ENCODE peak calls at places on chromosomes 13 and 19, in seven cellular contexts. One of them, this sample, is unnamed.

GRCh38 chr19:8045872-8046568 is 6.5 kb upstream of the CCL25 start:
- DNase-seq in mammary epithelial cell: no peak
- DNase-seq in hepatocyte: no peak
- DNase-seq in brain microvascular endothelial cell: no peak
- DNase-seq in breast epithelium: no peak
- DNase-seq in osteoblast: peak; percentile 51
- DNase-seq in aorta: no peak
- DNase-seq in this sample: no peak

GRCh38 chr19:50288954-50289353 is 40.2 kb downstream of the KCNC3 start:
- DNase-seq in mammary epithelial cell: no peak
- DNase-seq in breast epithelium: no peak
- DNase-seq in osteoblast: no peak
- DNase-seq in hepatocyte: no peak
- DNase-seq in brain microvascular endothelial cell: no peak
- DNase-seq in aorta: no peak
- DNase-seq in this sample: no peak

GRCh38 chr19:41029524-41030432 is 38.7 kb downstream of the CYP2B6 start:
- DNase-seq in mammary epithelial cell: no peak
- DNase-seq in brain microvascular endothelial cell: no peak
- DNase-seq in aorta: no peak
- DNase-seq in hepatocyte: no peak
- DNase-seq in osteoblast: no peak
- DNase-seq in breast epithelium: no peak
- DNase-seq in this sample: no peak

GRCh38 chr13:104015646-104016396 is 949.6 kb upstream of the SLC10A2 start:
- DNase-seq in breast epithelium: no peak
- DNase-seq in brain microvascular endothelial cell: peak; percentile 94
- DNase-seq in mammary epithelial cell: no peak
- DNase-seq in aorta: no peak
- DNase-seq in osteoblast: no peak
- DNase-seq in hepatocyte: no peak
- DNase-seq in this sample: no peak

GRCh38 chr19:35251456-35251855 is 2.7 kb downstream of the LSR start:
- DNase-seq in mammary epithelial cell: no peak
- DNase-seq in hepatocyte: no peak
- DNase-seq in osteoblast: no peak
- DNase-seq in aorta: no peak
- DNase-seq in breast epithelium: no peak
- DNase-seq in brain microvascular endothelial cell: no peak
- DNase-seq in this sample: peak; percentile 13

GRCh38 chr19:15452111-15453047 is 2.6 kb upstream of the WIZ start:
- DNase-seq in hepatocyte: peak; percentile 86
- DNase-seq in breast epithelium: peak; percentile 90
- DNase-seq in aorta: peak; percentile 94
- DNase-seq in osteoblast: peak; percentile 100
- DNase-seq in brain microvascular endothelial cell: peak; percentile 79
- DNase-seq in mammary epithelial cell: peak; percentile 30
- DNase-seq in this sample: peak; percentile 86

GRCh38 chr13:77465595-77466195 is 69.8 kb upstream of the SCEL start:
- DNase-seq in breast epithelium: no peak
- DNase-seq in aorta: no peak
- DNase-seq in brain microvascular endothelial cell: no peak
- DNase-seq in osteoblast: no peak
- DNase-seq in hepatocyte: no peak
- DNase-seq in mammary epithelial cell: no peak
- DNase-seq in this sample: no peak

GRCh38 chr19:36819130-36819630 is 19.0 kb downstream of the ZNF790 start:
- DNase-seq in osteoblast: no peak
- DNase-seq in hepatocyte: no peak
- DNase-seq in mammary epithelial cell: no peak
- DNase-seq in aorta: no peak
- DNase-seq in brain microvascular endothelial cell: no peak
- DNase-seq in breast epithelium: no peak
- DNase-seq in this sample: no peak

GRCh38 chr19:38837656-38838121 is 6.1 kb upstream of the ECH1 start:
- DNase-seq in hepatocyte: peak; percentile 78
- DNase-seq in breast epithelium: no peak
- DNase-seq in osteoblast: peak; percentile 5
- DNase-seq in mammary epithelial cell: peak; percentile 90
- DNase-seq in brain microvascular endothelial cell: no peak
- DNase-seq in aorta: no peak
- DNase-seq in this sample: no peak

GRCh38 chr13:79401259-79402071 is 4.6 kb downstream of the RBM26 start:
- DNase-seq in mammary epithelial cell: no peak
- DNase-seq in osteoblast: no peak
- DNase-seq in hepatocyte: no peak
- DNase-seq in breast epithelium: no peak
- DNase-seq in aorta: no peak
- DNase-seq in brain microvascular endothelial cell: no peak
- DNase-seq in this sample: no peak

GRCh38 chr19:48660854-48661731 is 11.7 kb downstream of the NTN5 start:
- DNase-seq in osteoblast: peak; percentile 99
- DNase-seq in hepatocyte: peak; percentile 71
- DNase-seq in aorta: peak; percentile 93
- DNase-seq in mammary epithelial cell: peak; percentile 83
- DNase-seq in breast epithelium: no peak
- DNase-seq in brain microvascular endothelial cell: peak; percentile 88
- DNase-seq in this sample: peak; percentile 80

GRCh38 chr19:35228177-35228930 is at the start of gene FAM187B:
- DNase-seq in osteoblast: no peak
- DNase-seq in hepatocyte: no peak
- DNase-seq in brain microvascular endothelial cell: no peak
- DNase-seq in mammary epithelial cell: no peak
- DNase-seq in aorta: no peak
- DNase-seq in breast epithelium: no peak
- DNase-seq in this sample: no peak

GRCh38 chr19:14614099-14614412 is 31.2 kb downstream of the CLEC17A start:
- DNase-seq in hepatocyte: no peak
- DNase-seq in brain microvascular endothelial cell: no peak
- DNase-seq in aorta: no peak
- DNase-seq in osteoblast: no peak
- DNase-seq in mammary epithelial cell: no peak
- DNase-seq in breast epithelium: no peak
- DNase-seq in this sample: no peak

GRCh38 chr19:11125994-11126685 is 29.4 kb downstream of the SPC24 start:
- DNase-seq in aorta: peak; percentile 91
- DNase-seq in mammary epithelial cell: no peak
- DNase-seq in osteoblast: peak; percentile 86
- DNase-seq in breast epithelium: peak; percentile 88
- DNase-seq in brain microvascular endothelial cell: peak; percentile 49
- DNase-seq in hepatocyte: peak; percentile 86
- DNase-seq in this sample: peak; percentile 79

GRCh38 chr19:17421942-17422341 is 2.1 kb downstream of the MVB12A start:
- DNase-seq in hepatocyte: no peak
- DNase-seq in osteoblast: peak; percentile 54
- DNase-seq in brain microvascular endothelial cell: no peak
- DNase-seq in mammary epithelial cell: no peak
- DNase-seq in breast epithelium: no peak
- DNase-seq in aorta: no peak
- DNase-seq in this sample: no peak

GRCh38 chr19:17419154-17419490 is 725 bp upstream of the MVB12A start:
- DNase-seq in aorta: no peak
- DNase-seq in breast epithelium: no peak
- DNase-seq in hepatocyte: no peak
- DNase-seq in osteoblast: peak; percentile 57
- DNase-seq in mammary epithelial cell: peak; percentile 25
- DNase-seq in brain microvascular endothelial cell: no peak
- DNase-seq in this sample: no peak

GRCh38 chr19:17419491-17420266 is at the start of gene MVB12A:
- DNase-seq in osteoblast: peak; percentile 99
- DNase-seq in breast epithelium: peak; percentile 96
- DNase-seq in aorta: peak; percentile 99
- DNase-seq in mammary epithelial cell: peak; percentile 98
- DNase-seq in hepatocyte: peak; percentile 98
- DNase-seq in brain microvascular endothelial cell: peak; percentile 98
- DNase-seq in this sample: peak; percentile 98

GRCh38 chr19:17420267-17420924 is 549 bp downstream of the MVB12A start:
- DNase-seq in mammary epithelial cell: peak; percentile 20
- DNase-seq in osteoblast: peak; percentile 84
- DNase-seq in breast epithelium: no peak
- DNase-seq in hepatocyte: peak; percentile 46
- DNase-seq in aorta: peak; percentile 81
- DNase-seq in brain microvascular endothelial cell: no peak
- DNase-seq in this sample: peak; percentile 47

GRCh38 chr19:17418710-17419109 is 1.1 kb upstream of the MVB12A start:
- DNase-seq in osteoblast: no peak
- DNase-seq in brain microvascular endothelial cell: no peak
- DNase-seq in mammary epithelial cell: no peak
- DNase-seq in breast epithelium: no peak
- DNase-seq in aorta: no peak
- DNase-seq in hepatocyte: no peak
- DNase-seq in this sample: no peak
- H3K4me3 ChIP-seq in osteoblast: peak overlapping the region; percentile 79
- H3K4me3 ChIP-seq in brain microvascular endothelial cell: no peak overlapping the region
- H3K4me3 ChIP-seq in mammary epithelial cell: peak overlapping the region; percentile 52
- H3K4me3 ChIP-seq in breast epithelium: no peak overlapping the region
- H3K4me3 ChIP-seq in aorta: no peak overlapping the region
- H3K4me3 ChIP-seq in hepatocyte: peak overlapping the region; percentile 13
- H3K4me3 ChIP-seq in this sample: no peak overlapping the region

GRCh38 chr19:13206581-13206980 is 56.4 kb downstream of the IER2 start:
- DNase-seq in osteoblast: peak; percentile 76
- DNase-seq in breast epithelium: no peak
- DNase-seq in hepatocyte: no peak
- DNase-seq in aorta: no peak
- DNase-seq in mammary epithelial cell: no peak
- DNase-seq in brain microvascular endothelial cell: no peak
- DNase-seq in this sample: no peak

GRCh38 chr19:13209797-13210775 is 59.9 kb downstream of the IER2 start:
- DNase-seq in breast epithelium: no peak
- DNase-seq in aorta: no peak
- DNase-seq in osteoblast: peak; percentile 85
- DNase-seq in brain microvascular endothelial cell: no peak
- DNase-seq in hepatocyte: no peak
- DNase-seq in mammary epithelial cell: no peak
- DNase-seq in this sample: no peak

GRCh38 chr19:13208964-13209796 is 59.0 kb downstream of the IER2 start:
- DNase-seq in breast epithelium: no peak
- DNase-seq in brain microvascular endothelial cell: no peak
- DNase-seq in hepatocyte: no peak
- DNase-seq in osteoblast: peak; percentile 92
- DNase-seq in aorta: no peak
- DNase-seq in mammary epithelial cell: no peak
- DNase-seq in this sample: no peak

GRCh38 chr19:13208131-13208963 is 58.1 kb downstream of the IER2 start:
- DNase-seq in brain microvascular endothelial cell: peak; percentile 54
- DNase-seq in osteoblast: peak; percentile 100
- DNase-seq in breast epithelium: no peak
- DNase-seq in aorta: no peak
- DNase-seq in hepatocyte: no peak
- DNase-seq in mammary epithelial cell: no peak
- DNase-seq in this sample: peak; percentile 57

DNA sequence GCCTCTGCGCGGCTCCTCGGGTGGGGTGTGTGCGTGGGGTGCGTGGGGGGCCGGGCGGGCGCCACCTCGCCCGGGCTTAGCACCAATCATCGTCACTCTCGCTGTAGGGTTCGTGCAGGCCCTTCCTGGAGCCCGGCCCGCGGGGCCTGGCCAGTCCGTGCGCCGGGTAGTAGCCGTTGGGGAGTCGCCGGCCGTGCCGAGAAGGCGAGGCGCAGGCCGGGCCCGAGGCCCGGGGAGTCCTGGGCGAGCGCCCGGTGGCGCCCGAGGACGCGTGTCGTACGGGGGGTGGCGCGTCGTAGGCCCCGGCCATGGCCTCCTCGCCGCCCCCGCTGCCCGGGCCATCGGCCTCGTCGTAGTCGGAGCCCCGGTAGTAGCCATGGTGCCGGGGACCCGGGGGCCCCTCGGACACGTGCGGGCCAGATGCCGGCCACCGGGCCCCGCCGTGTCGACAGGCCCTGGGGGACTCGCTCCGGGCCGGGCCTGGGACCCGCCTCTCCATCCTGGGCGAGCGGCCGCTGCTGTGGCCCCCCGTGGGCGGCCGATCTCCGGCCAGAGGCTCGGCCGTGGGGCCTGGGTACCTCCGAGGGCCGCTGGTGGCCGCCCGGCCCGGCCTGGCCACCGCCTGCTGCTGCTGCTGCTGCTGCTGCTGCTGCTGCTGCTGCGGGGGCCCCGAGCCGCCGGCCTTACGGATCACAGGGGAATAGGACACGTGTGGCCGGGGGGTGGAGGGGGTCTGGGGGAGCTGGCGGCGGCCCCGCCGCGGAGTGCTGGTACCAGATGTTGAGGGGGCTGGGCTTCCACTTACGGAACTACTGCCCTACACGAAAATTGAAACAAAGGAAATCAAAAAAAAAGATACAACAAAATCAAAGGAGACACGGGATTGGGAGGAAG is 57.3 kb downstream of the IER2 start:
- DNase-seq in mammary epithelial cell: no peak
- DNase-seq in hepatocyte: peak; percentile 73
- DNase-seq in aorta: no peak
- DNase-seq in osteoblast: peak; percentile 97
- DNase-seq in brain microvascular endothelial cell: no peak
- DNase-seq in breast epithelium: no peak
- DNase-seq in this sample: no peak
- H3K27ac ChIP-seq in mammary epithelial cell: peak overlapping the region; percentile 15
- H3K27ac ChIP-seq in hepatocyte: peak overlapping the region; percentile 86
- H3K27ac ChIP-seq in aorta: no peak overlapping the region
- H3K27ac ChIP-seq in osteoblast: no peak overlapping the region
- H3K27ac ChIP-seq in brain microvascular endothelial cell: peak overlapping the region; percentile 81
- H3K27ac ChIP-seq in breast epithelium: peak overlapping the region; percentile 99
- H3K27ac ChIP-seq in this sample: no peak overlapping the region

GRCh38 chr13:83880275-83881027 is 1.8 kb downstream of the SLITRK1 start:
- DNase-seq in breast epithelium: no peak
- DNase-seq in mammary epithelial cell: no peak
- DNase-seq in brain microvascular endothelial cell: no peak
- DNase-seq in aorta: no peak
- DNase-seq in osteoblast: no peak
- DNase-seq in hepatocyte: no peak
- DNase-seq in this sample: no peak
- H3K4me3 ChIP-seq in breast epithelium: no peak overlapping the region
- H3K4me3 ChIP-seq in mammary epithelial cell: no peak overlapping the region
- H3K4me3 ChIP-seq in brain microvascular endothelial cell: peak overlapping the region; percentile 47
- H3K4me3 ChIP-seq in aorta: no peak overlapping the region
- H3K4me3 ChIP-seq in osteoblast: peak overlapping the region; percentile 67
- H3K4me3 ChIP-seq in hepatocyte: no peak overlapping the region
- H3K4me3 ChIP-seq in this sample: no peak overlapping the region

GRCh38 chr13:40796649-40797048 is 7.2 kb downstream of the SLC25A15 start:
- DNase-seq in brain microvascular endothelial cell: no peak
- DNase-seq in hepatocyte: no peak
- DNase-seq in mammary epithelial cell: no peak
- DNase-seq in breast epithelium: no peak
- DNase-seq in aorta: no peak
- DNase-seq in osteoblast: no peak
- DNase-seq in this sample: no peak

GRCh38 chr13:40800559-40800958 is 11.1 kb downstream of the SLC25A15 start:
- DNase-seq in breast epithelium: no peak
- DNase-seq in aorta: no peak
- DNase-seq in hepatocyte: no peak
- DNase-seq in mammary epithelial cell: no peak
- DNase-seq in osteoblast: peak; percentile 6
- DNase-seq in brain microvascular endothelial cell: no peak
- DNase-seq in this sample: no peak

GRCh38 chr13:40799508-40799907 is 10.1 kb downstream of the SLC25A15 start:
- DNase-seq in mammary epithelial cell: no peak
- DNase-seq in brain microvascular endothelial cell: no peak
- DNase-seq in osteoblast: no peak
- DNase-seq in aorta: no peak
- DNase-seq in hepatocyte: no peak
- DNase-seq in breast epithelium: no peak
- DNase-seq in this sample: no peak

GRCh38 chr13:40801255-40802217 is 12.1 kb downstream of the SLC25A15 start:
- DNase-seq in breast epithelium: no peak
- DNase-seq in aorta: no peak
- DNase-seq in brain microvascular endothelial cell: no peak
- DNase-seq in mammary epithelial cell: no peak
- DNase-seq in osteoblast: peak; percentile 65
- DNase-seq in hepatocyte: peak; percentile 32
- DNase-seq in this sample: no peak

GRCh38 chr13:40798380-40798779 is 9.0 kb downstream of the SLC25A15 start:
- DNase-seq in osteoblast: peak; percentile 13
- DNase-seq in brain microvascular endothelial cell: no peak
- DNase-seq in breast epithelium: peak; percentile 61
- DNase-seq in hepatocyte: no peak
- DNase-seq in mammary epithelial cell: no peak
- DNase-seq in aorta: no peak
- DNase-seq in this sample: no peak
- H3K27ac ChIP-seq in osteoblast: no peak overlapping the region
- H3K27ac ChIP-seq in brain microvascular endothelial cell: no peak overlapping the region
- H3K27ac ChIP-seq in breast epithelium: peak overlapping the region; percentile 64
- H3K27ac ChIP-seq in hepatocyte: no peak overlapping the region
- H3K27ac ChIP-seq in mammary epithelial cell: no peak overlapping the region
- H3K27ac ChIP-seq in aorta: no peak overlapping the region
- H3K27ac ChIP-seq in this sample: no peak overlapping the region

This sample was measured in colonic mucosa.